ENCODE peak calls at places on chromosome 14, in nine cellular contexts. V is GM12865, X is upper lobe of right lung, G is fibroblast of mammary gland, D is mucosa of descending colon, T is lower leg skin, O is AG10803, A is tibial nerve, K is A549. E is an unnamed sample.

GRCh38 chr14:101119830-101120571 is 216.5 kb upstream of the RTL1 start:
- DNase-seq in V (no peak), X (no peak), G (peak; percentile 33), D (peak; percentile 38), T (peak; percentile 12), O (no peak), A (peak; percentile 22), K (no peak), E (no peak)

GRCh38 chr14:20419404-20419803 is 6.1 kb upstream of the TEP1 start:
- DNase-seq in V (no peak), X (no peak), G (no peak), D (no peak), T (no peak), O (no peak), A (no peak), K (no peak), E (no peak)

GRCh38 chr14:64823305-64823985 is 56.3 kb downstream of the SPTB start:
- DNase-seq in V (peak; percentile 69), X (peak; percentile 91), G (peak; percentile 56), D (peak; percentile 73), T (peak; percentile 54), O (peak; percentile 70), A (peak; percentile 50), K (peak; percentile 78), E (peak; percentile 63)

GRCh38 chr14:101478796-101479410 is 82.4 kb upstream of the DIO3 start:
- DNase-seq in V (no peak), X (peak; percentile 37), G (no peak), D (no peak), T (no peak), O (no peak), A (no peak), K (no peak), E (no peak)

GRCh38 chr14:105142651-105143450 is 25.7 kb downstream of the JAG2 start:
- DNase-seq in V (no peak), X (no peak), G (no peak), D (peak; percentile 40), T (no peak), O (no peak), A (no peak), K (no peak), E (no peak)

GRCh38 chr14:53927171-53927570 is 29.5 kb downstream of the BMP4 start:
- DNase-seq in V (no peak), X (no peak), G (peak; percentile 12), D (no peak), T (no peak), O (peak; percentile 21), A (no peak), K (no peak), E (peak; percentile 14)

GRCh38 chr14:73700325-73700724 is 13.9 kb downstream of the PNMA1 start:
- DNase-seq in V (no peak), X (no peak), G (no peak), D (no peak), T (no peak), O (no peak), A (no peak), K (no peak), E (no peak)

GRCh38 chr14:86944434-86944833 is 1048.5 kb downstream of the GALC start:
- DNase-seq in V (no peak), X (no peak), G (no peak), D (no peak), T (no peak), O (no peak), A (no peak), K (no peak), E (no peak)

GRCh38 chr14:104844306-104845032 is 20.6 kb upstream of the CEP170B start:
- DNase-seq in V (no peak), X (peak; percentile 62), G (no peak), D (no peak), T (no peak), O (no peak), A (no peak), K (no peak), E (no peak)

DNA sequence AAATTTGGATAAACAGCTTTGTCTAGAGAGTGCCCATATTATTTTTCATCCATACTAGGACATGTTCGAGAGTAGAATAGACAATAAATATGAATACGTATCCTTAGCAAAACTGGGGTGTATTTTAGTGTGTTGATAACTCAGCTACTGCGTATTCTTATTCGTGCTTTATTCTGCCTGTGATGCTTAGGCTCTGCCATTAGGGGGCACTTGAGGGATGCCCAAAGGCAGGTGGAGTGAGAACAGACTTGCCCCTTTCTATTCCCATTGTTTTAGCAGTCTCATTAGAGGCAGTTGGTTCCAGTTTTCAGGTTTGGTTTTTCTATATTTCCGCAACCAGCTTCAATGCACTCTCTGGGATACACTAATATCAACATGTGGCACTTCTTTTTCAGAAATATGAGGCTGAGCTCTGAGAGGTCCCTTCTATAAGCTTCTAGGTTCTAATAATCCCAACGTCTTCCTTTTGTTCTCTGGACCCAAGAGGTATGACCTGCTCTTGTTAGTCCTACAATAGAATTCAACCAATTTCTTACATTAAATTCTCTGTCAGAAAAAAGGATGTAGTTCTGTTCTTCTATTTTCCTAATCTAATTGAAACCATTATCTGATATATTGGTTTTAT is 985.7 kb upstream of the FBXO33 start:
- DNase-seq in V (peak; percentile 7), X (no peak), G (peak; percentile 3), D (no peak), T (no peak), O (no peak), A (no peak), K (peak; percentile 17), E (no peak)
- H3K4me3 ChIP-seq in V (no peak overlapping the region), X (no peak overlapping the region), G (no peak overlapping the region), D (no peak overlapping the region), T (no peak overlapping the region), O (no peak overlapping the region), A (no peak overlapping the region), K (no peak overlapping the region), E (no peak overlapping the region)

DNA sequence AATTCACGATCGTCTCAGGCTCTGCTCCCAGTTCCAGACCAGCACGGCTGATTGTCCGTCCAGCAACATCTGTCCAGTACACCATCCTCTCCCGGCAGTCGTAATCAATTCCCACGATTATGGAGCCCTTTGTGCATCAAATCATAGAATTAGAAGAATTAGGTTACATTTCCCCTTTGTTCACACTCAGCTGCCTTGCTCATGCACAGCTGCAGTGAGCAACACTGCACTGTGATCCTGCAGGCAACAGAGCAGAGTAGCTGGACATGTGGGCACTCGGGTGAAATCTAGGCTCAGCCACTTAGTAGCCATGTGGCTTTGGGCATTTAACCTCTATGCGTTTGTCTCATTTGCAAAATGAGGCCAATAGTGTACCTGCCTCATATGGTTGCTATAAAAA is 22.2 kb downstream of the RTRAF start:
- DNase-seq in V (no peak), X (no peak), G (no peak), D (no peak), T (no peak), O (no peak), A (no peak), K (no peak), E (no peak)
- TF ChIP-seq CTCF in V (no peak), X (no peak), G (no peak), D (no peak), T (no peak), O (no peak), A (no peak), K (no peak), E (no peak)

GRCh38 chr14:35406811-35407630 is 2.5 kb upstream of the NFKBIA start:
- DNase-seq in V (peak; percentile 61), X (no peak), G (peak; percentile 81), D (no peak), T (peak; percentile 68), O (peak; percentile 74), A (peak; percentile 52), K (peak; percentile 73), E (peak; percentile 67)

GRCh38 chr14:35404496-35405303 is at the start of gene NFKBIA:
- DNase-seq in V (peak; percentile 98), X (peak; percentile 96), G (peak; percentile 82), D (peak; percentile 94), T (peak; percentile 89), O (peak; percentile 84), A (peak; percentile 83), K (peak; percentile 88), E (peak; percentile 89)

GRCh38 chr14:35405304-35405996 is 901 bp upstream of the NFKBIA start:
- DNase-seq in V (peak; percentile 35), X (peak; percentile 77), G (no peak), D (no peak), T (peak; percentile 59), O (no peak), A (peak; percentile 56), K (no peak), E (no peak)

GRCh38 chr14:35404246-35404495 is 378 bp downstream of the NFKBIA start:
- DNase-seq in V (no peak), X (no peak), G (no peak), D (no peak), T (no peak), O (no peak), A (no peak), K (no peak), E (no peak)

DNA sequence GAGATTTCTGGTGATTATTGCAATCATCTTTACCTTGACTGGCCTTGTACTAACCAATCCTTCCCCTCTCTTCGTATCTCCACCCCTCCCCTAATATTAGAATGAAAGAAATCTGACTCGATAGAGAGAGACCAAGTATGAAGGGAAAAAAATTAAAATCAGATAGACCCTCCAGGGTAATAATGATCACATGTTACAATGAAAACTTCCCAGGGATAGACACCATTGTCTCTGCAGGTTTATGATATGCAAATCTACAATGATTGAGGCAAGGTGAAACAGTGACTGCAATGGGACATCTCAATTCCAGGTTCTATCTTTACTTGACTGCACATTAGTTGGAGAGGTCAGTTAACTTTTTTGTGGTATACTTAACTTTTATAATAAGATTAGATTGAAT is 1.5 kb upstream of the NFKBIA start:
- DNase-seq in V (no peak), X (no peak), G (no peak), D (no peak), T (no peak), O (no peak), A (no peak), K (no peak), E (no peak)
- H3K4me3 ChIP-seq in V (no peak overlapping the region), X (peak overlapping the region; percentile 97), G (no peak overlapping the region), D (no peak overlapping the region), T (no peak overlapping the region), O (no peak overlapping the region), A (peak overlapping the region; percentile 95), K (no peak overlapping the region), E (no peak overlapping the region)

GRCh38 chr14:77125275-77126073 is 16.1 kb downstream of the ZDHHC22 start:
- DNase-seq in V (no peak), X (no peak), G (no peak), D (no peak), T (no peak), O (no peak), A (no peak), K (no peak), E (no peak)
- TF ChIP-seq CTCF in V (no peak), X (no peak), G (no peak), D (no peak), T (no peak), O (no peak), A (no peak), K (peak; percentile 32), E (no peak)

DNA sequence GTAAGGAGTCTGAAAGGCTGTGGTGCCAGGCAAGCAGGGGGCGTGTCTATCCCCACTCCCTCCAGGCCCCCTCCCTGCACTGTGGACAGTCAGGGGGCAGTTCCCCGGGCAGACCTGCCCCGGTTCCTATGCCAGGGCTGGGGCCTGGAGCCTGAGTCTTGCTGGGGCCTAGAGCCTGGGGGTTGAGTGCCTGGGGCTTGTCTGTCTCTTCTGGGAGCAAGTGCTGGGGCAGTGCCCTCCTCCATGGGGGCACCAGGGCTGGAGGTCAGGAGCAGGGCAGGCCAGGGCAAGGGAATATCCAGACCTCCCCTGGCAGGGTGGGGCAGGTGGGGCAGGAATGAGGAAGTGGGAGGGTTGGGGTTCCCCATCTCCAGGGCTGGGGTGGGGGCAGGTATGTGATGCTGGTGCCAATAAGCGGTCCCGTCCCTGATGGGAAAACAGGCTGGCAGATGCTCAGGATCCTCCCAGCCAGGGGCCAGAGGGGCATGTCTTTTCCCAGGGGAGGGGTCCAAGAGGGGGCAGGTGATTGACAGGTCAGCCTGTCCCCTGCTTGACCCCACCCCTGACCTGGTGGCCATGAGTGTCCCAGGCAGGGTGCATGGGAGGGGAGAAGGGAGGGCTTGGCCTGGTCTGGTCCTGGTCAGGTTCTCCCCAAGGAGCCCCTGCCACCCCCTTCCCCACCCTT is 11.8 kb upstream of the TNFAIP2 start:
- DNase-seq in V (peak; percentile 52), X (no peak), G (no peak), D (no peak), T (no peak), O (no peak), A (no peak), K (peak; percentile 92), E (no peak)
- H3K4me3 ChIP-seq in V (no peak overlapping the region), X (no peak overlapping the region), G (no peak overlapping the region), D (no peak overlapping the region), T (no peak overlapping the region), O (no peak overlapping the region), A (no peak overlapping the region), K (peak overlapping the region; percentile 27), E (no peak overlapping the region)

E was measured in astrocyte of the spinal cord.